ENCODE peak calls at places on chromosomes 1 and 21, in nine cellular contexts. F is cardiac muscle cell, I is H9, S is stomach, A is heart right ventricle, N is colonic mucosa, J is psoas muscle, K is OCI-LY7, E is heart left ventricle. P is an unnamed sample. For H3K4me1, the result is how much of the 10 kb centered on the place peaks cover.

GRCh38 chr1:175933801-175934200 is 190.4 kb upstream of the TNR start:
- DNase-seq in F (peak), I (no peak), S (no peak), A (no peak), N (no peak), J (no peak), K (no peak), E (no peak), P (no peak)

GRCh38 chr1:22204057-22204840 is 61.4 kb upstream of the WNT4 start:
- DNase-seq in F (no peak), I (no peak), S (no peak), A (no peak), N (no peak), J (no peak), K (no peak), E (no peak), P (no peak)

GRCh38 chr1:225508538-225509375 is 80.9 kb upstream of the LBR start:
- DNase-seq in F (peak), I (no peak), S (peak), A (no peak), N (no peak), J (no peak), K (no peak), E (peak), P (no peak)

GRCh38 chr21:35108887-35109286 is 59.8 kb upstream of the RUNX1 start:
- DNase-seq in F (no peak), I (no peak), S (no peak), A (no peak), N (no peak), J (no peak), K (no peak), E (no peak), P (no peak)

GRCh38 chr1:108016451-108016920 is 51.5 kb upstream of the VAV3 start:
- DNase-seq in F (peak), I (no peak), S (no peak), A (no peak), N (no peak), J (no peak), K (peak), E (no peak), P (no peak)

GRCh38 chr1:78052685-78053433 is 7.1 kb downstream of the GIPC2 start:
- DNase-seq in F (no peak), I (no peak), S (no peak), A (no peak), N (no peak), J (no peak), K (no peak), E (no peak), P (no peak)

GRCh38 chr1:58158006-58158405 is 388.5 kb downstream of the OMA1 start:
- DNase-seq in F (no peak), I (no peak), S (no peak), A (no peak), N (no peak), J (no peak), K (no peak), E (no peak), P (no peak)

GRCh38 chr21:25756190-25756932 is 21.6 kb downstream of the GABPA start:
- DNase-seq in F (no peak), I (no peak), S (no peak), A (no peak), N (no peak), J (no peak), K (no peak), E (no peak), P (no peak)

GRCh38 chr1:244395965-244396364 is 55.7 kb downstream of the ADSS2 start:
- DNase-seq in F (no peak), I (no peak), S (no peak), A (no peak), N (no peak), J (no peak), K (no peak), E (no peak), P (no peak)

GRCh38 chr1:6519935-6520621 is 28.6 kb upstream of the PLEKHG5 start:
- DNase-seq in F (peak), I (peak), S (no peak), A (no peak), N (no peak), J (no peak), K (no peak), E (no peak), P (no peak)

GRCh38 chr21:31974454-31974985 is 101.7 kb downstream of the HUNK start:
- DNase-seq in F (no peak), I (peak), S (peak), A (no peak), N (no peak), J (no peak), K (peak), E (no peak), P (no peak)

GRCh38 chr1:187871177-187871576 is 1042.4 kb downstream of the PLA2G4A start:
- DNase-seq in F (peak), I (no peak), S (no peak), A (no peak), N (no peak), J (no peak), K (no peak), E (no peak), P (no peak)

GRCh38 chr1:228405979-228406265 is 713 bp downstream of the TRIM11 start:
- DNase-seq in F (peak), I (peak), S (no peak), A (no peak), N (no peak), J (no peak), K (peak), E (no peak), P (no peak)

GRCh38 chr1:18540136-18540765 is 59.5 kb downstream of the KLHDC7A start:
- DNase-seq in F (no peak), I (peak), S (peak), A (no peak), N (no peak), J (no peak), K (no peak), E (no peak), P (no peak)

GRCh38 chr21:38990424-38990794 is 184.7 kb downstream of the ETS2 start:
- DNase-seq in F (no peak), I (no peak), S (peak), A (no peak), N (peak), J (no peak), K (no peak), E (no peak), P (no peak)

GRCh38 chr21:38989745-38990423 is 184.2 kb downstream of the ETS2 start:
- DNase-seq in F (peak), I (no peak), S (peak), A (no peak), N (no peak), J (peak), K (no peak), E (peak), P (no peak)

GRCh38 chr21:38987551-38988210 is 182.0 kb downstream of the ETS2 start:
- DNase-seq in F (no peak), I (no peak), S (no peak), A (no peak), N (no peak), J (no peak), K (no peak), E (no peak), P (no peak)

GRCh38 chr21:38988211-38989096 is 182.7 kb downstream of the ETS2 start:
- DNase-seq in F (no peak), I (no peak), S (no peak), A (no peak), N (no peak), J (no peak), K (no peak), E (no peak), P (no peak)

GRCh38 chr21:38989097-38989744 is 183.5 kb downstream of the ETS2 start:
- DNase-seq in F (no peak), I (no peak), S (no peak), A (no peak), N (no peak), J (no peak), K (no peak), E (no peak), P (no peak)
- H3K4me1 ChIP-seq in F (half or more), I (under half), S (half or more), A (half or more), N (under half), J (half or more), K (under half), E (half or more), P (half or more)

GRCh38 chr1:209199371-209199770 is 384.1 kb upstream of the CAMK1G start:
- DNase-seq in F (no peak), I (no peak), S (no peak), A (no peak), N (no peak), J (no peak), K (no peak), E (no peak), P (no peak)
- TF ChIP-seq CTCF in F (no peak), I (no peak), S (no peak), A (no peak), N (no peak), J (no peak), K (no peak), E (no peak), P (no peak)

GRCh38 chr1:173479649-173480048 is 2.5 kb downstream of the PRDX6 start:
- DNase-seq in F (peak), I (no peak), S (no peak), A (no peak), N (no peak), J (no peak), K (no peak), E (no peak), P (no peak)
- H3K4me1 ChIP-seq in F (under half), I (under half), S (half or more), A (half or more), N (under half), J (under half), K (under half), E (under half), P (under half)

GRCh38 chr1:79375352-79375751 is 368.8 kb upstream of the ADGRL4 start:
- DNase-seq in F (no peak), I (no peak), S (no peak), A (no peak), N (no peak), J (no peak), K (no peak), E (no peak), P (no peak)

GRCh38 chr1:79376106-79376505 is 369.6 kb upstream of the ADGRL4 start:
- DNase-seq in F (peak), I (no peak), S (no peak), A (no peak), N (no peak), J (no peak), K (no peak), E (no peak), P (no peak)

GRCh38 chr1:79380078-79380477 is 373.5 kb upstream of the ADGRL4 start:
- DNase-seq in F (no peak), I (no peak), S (no peak), A (no peak), N (no peak), J (no peak), K (no peak), E (no peak), P (no peak)
- TF ChIP-seq CTCF in F (no peak), I (peak), S (no peak), A (no peak), N (no peak), J (no peak), K (peak), E (no peak), P (no peak)

GRCh38 chr1:111221633-111222286 is 5.8 kb upstream of the CHI3L2 start:
- DNase-seq in F (peak), I (no peak), S (no peak), A (no peak), N (peak), J (no peak), K (peak), E (no peak), P (no peak)
- H3K4me1 ChIP-seq in F (under half), I (under half), S (under half), A (under half), N (under half), J (under half), K (half or more), E (under half), P (half or more)

GRCh38 chr21:17513214-17514123 is 626 bp downstream of the CXADR start:
- DNase-seq in F (peak), I (peak), S (peak), A (peak), N (peak), J (no peak), K (peak), E (peak), P (peak)
- TF ChIP-seq CTCF in F (no peak), I (peak), S (no peak), A (no peak), N (no peak), J (no peak), K (peak), E (no peak), P (no peak)

GRCh38 chr1:92482665-92483441 is 3.9 kb downstream of the GFI1 start:
- DNase-seq in F (peak), I (peak), S (no peak), A (no peak), N (peak), J (no peak), K (no peak), E (no peak), P (peak)
- H3K4me1 ChIP-seq in F (under half), I (under half), S (half or more), A (half or more), N (under half), J (under half), K (under half), E (under half), P (half or more)